ENCODE peak calls at places on chromosome 14, in seven cellular contexts. E is HAP-1, G is ELR, N is AG04450, F is neural progenitor cell, C is astrocyte of the cerebellum, Q is adipocyte. A is an unnamed sample.
A peak's percentile ranks its signal among the peaks of the same experiment; 100 is the strongest.

GRCh38 chr14:83485591-83485990 is 1951.9 kb upstream of the SEL1L start:
- DNase-seq in E (no peak), G (no peak), N (no peak), F (no peak), C (no peak), Q (peak; percentile 5), A (no peak)

GRCh38 chr14:102579696-102580551 is 12.5 kb upstream of the RCOR1 start:
- DNase-seq in E (no peak), G (peak; percentile 89), N (no peak), F (no peak), C (no peak), Q (peak; percentile 75), A (no peak)

GRCh38 chr14:61535032-61535431 is 160.3 kb upstream of the HIF1A start:
- DNase-seq in E (no peak), G (no peak), N (no peak), F (no peak), C (no peak), Q (no peak), A (no peak)

GRCh38 chr14:89337161-89337560 is 79.9 kb downstream of the FOXN3 start:
- DNase-seq in E (peak; percentile 89), G (no peak), N (no peak), F (peak; percentile 86), C (no peak), Q (no peak), A (no peak)

GRCh38 chr14:92783813-92784431 is 10.2 kb upstream of the GOLGA5 start:
- DNase-seq in E (peak; percentile 27), G (peak; percentile 78), N (peak; percentile 30), F (peak; percentile 43), C (peak; percentile 48), Q (peak; percentile 84), A (no peak)

GRCh38 chr14:26385302-26385701 is 212.5 kb downstream of the NOVA1 start:
- DNase-seq in E (no peak), G (no peak), N (no peak), F (no peak), C (no peak), Q (no peak), A (no peak)

GRCh38 chr14:61753631-61754030 is 8.6 kb upstream of the SNAPC1 start:
- DNase-seq in E (no peak), G (peak; percentile 57), N (no peak), F (no peak), C (no peak), Q (no peak), A (no peak)

GRCh38 chr14:93135399-93135798 is 19.7 kb upstream of the ITPK1 start:
- DNase-seq in E (no peak), G (no peak), N (no peak), F (no peak), C (no peak), Q (no peak), A (no peak)

GRCh38 chr14:88168498-88169165 is 154.4 kb downstream of the KCNK10 start:
- DNase-seq in E (peak; percentile 41), G (peak; percentile 37), N (no peak), F (peak; percentile 36), C (no peak), Q (peak; percentile 58), A (peak; percentile 33)

GRCh38 chr14:44453433-44454171 is 53.5 kb downstream of the FSCB start:
- DNase-seq in E (no peak), G (peak; percentile 0), N (no peak), F (no peak), C (no peak), Q (no peak), A (no peak)

GRCh38 chr14:74572829-74573360 is 39.1 kb downstream of the LTBP2 start:
- DNase-seq in E (peak; percentile 59), G (peak; percentile 35), N (no peak), F (no peak), C (no peak), Q (peak; percentile 83), A (no peak)

GRCh38 chr14:36256131-36256801 is 64.2 kb downstream of the MBIP start:
- DNase-seq in E (no peak), G (no peak), N (no peak), F (no peak), C (no peak), Q (peak; percentile 71), A (no peak)

GRCh38 chr14:23147676-23148075 is 28.6 kb upstream of the CEBPE start:
- DNase-seq in E (no peak), G (no peak), N (peak; percentile 27), F (no peak), C (no peak), Q (peak; percentile 58), A (no peak)

GRCh38 chr14:77303417-77304156 is 17.1 kb downstream of the POMT2 start:
- DNase-seq in E (peak; percentile 53), G (peak; percentile 99), N (peak; percentile 77), F (no peak), C (peak; percentile 87), Q (peak; percentile 97), A (no peak)

GRCh38 chr14:80809663-80810062 is 131.9 kb downstream of the CEP128 start:
- DNase-seq in E (no peak), G (no peak), N (no peak), F (no peak), C (no peak), Q (no peak), A (no peak)

GRCh38 chr14:45902241-45902640 is 649.2 kb upstream of the MIS18BP1 start:
- DNase-seq in E (no peak), G (peak; percentile 5), N (no peak), F (no peak), C (no peak), Q (no peak), A (no peak)

GRCh38 chr14:58430156-58430555 is 2.6 kb downstream of the KIAA0586 start:
- DNase-seq in E (no peak), G (peak; percentile 75), N (no peak), F (no peak), C (no peak), Q (peak; percentile 25), A (no peak)

GRCh38 chr14:99915305-99916090 is 122.3 kb downstream of the EML1 start:
- DNase-seq in E (no peak), G (no peak), N (no peak), F (no peak), C (no peak), Q (no peak), A (no peak)

GRCh38 chr14:104878582-104878981 is 13.5 kb downstream of the CEP170B start:
- DNase-seq in E (no peak), G (no peak), N (no peak), F (no peak), C (no peak), Q (no peak), A (no peak)

GRCh38 chr14:24956104-24956503 is 93.8 kb downstream of the STXBP6 start:
- DNase-seq in E (no peak), G (no peak), N (no peak), F (peak; percentile 42), C (no peak), Q (no peak), A (no peak)

GRCh38 chr14:90721619-90722305 is 94.5 kb downstream of the TTC7B start:
- DNase-seq in E (no peak), G (peak; percentile 51), N (no peak), F (no peak), C (no peak), Q (no peak), A (no peak)

GRCh38 chr14:35268946-35269345 is 23.2 kb upstream of the PSMA6 start:
- DNase-seq in E (no peak), G (no peak), N (no peak), F (no peak), C (no peak), Q (no peak), A (no peak)

GRCh38 chr14:105168496-105168978 is at the start of gene JAG2:
- DNase-seq in E (peak; percentile 80), G (peak; percentile 48), N (no peak), F (peak; percentile 79), C (no peak), Q (peak; percentile 58), A (no peak)

GRCh38 chr14:71688576-71688975 is 243.7 kb upstream of the RGS6 start:
- DNase-seq in E (no peak), G (peak; percentile 6), N (no peak), F (no peak), C (no peak), Q (peak; percentile 48), A (no peak)

GRCh38 chr14:74302160-74302628 is 540 bp downstream of the ABCD4 start:
- DNase-seq in E (peak; percentile 37), G (peak; percentile 76), N (no peak), F (peak; percentile 43), C (peak; percentile 38), Q (peak; percentile 80), A (no peak)

GRCh38 chr14:71175491-71175890 is 268.2 kb downstream of the PCNX1 start:
- DNase-seq in E (no peak), G (no peak), N (no peak), F (no peak), C (no peak), Q (no peak), A (no peak)

GRCh38 chr14:64502476-64503183 is 1.0 kb downstream of the ZBTB25 start:
- DNase-seq in E (peak; percentile 43), G (peak; percentile 38), N (no peak), F (peak; percentile 44), C (no peak), Q (peak; percentile 52), A (no peak)

GRCh38 chr14:31336646-31337045 is 83.7 kb downstream of the HEATR5A start:
- DNase-seq in E (peak; percentile 27), G (peak; percentile 76), N (peak; percentile 18), F (peak; percentile 29), C (no peak), Q (peak; percentile 85), A (no peak)

GRCh38 chr14:58278177-58278576 is 20.2 kb upstream of the ARID4A start:
- DNase-seq in E (no peak), G (no peak), N (no peak), F (no peak), C (no peak), Q (no peak), A (no peak)

GRCh38 chr14:59228416-59228815 is 39.9 kb downstream of the DAAM1 start:
- DNase-seq in E (no peak), G (no peak), N (no peak), F (no peak), C (no peak), Q (peak; percentile 76), A (no peak)

GRCh38 chr14:76884853-76885276 is 58.7 kb downstream of the LRRC74A start:
- DNase-seq in E (no peak), G (no peak), N (no peak), F (no peak), C (no peak), Q (no peak), A (no peak)

GRCh38 chr14:38481939-38482678 is 226.2 kb upstream of the CLEC14A start:
- DNase-seq in E (no peak), G (peak; percentile 52), N (no peak), F (no peak), C (peak; percentile 8), Q (peak; percentile 46), A (no peak)

GRCh38 chr14:105093426-105094192 is 28.4 kb upstream of the GPR132 start:
- DNase-seq in E (peak; percentile 96), G (peak; percentile 87), N (no peak), F (peak; percentile 94), C (no peak), Q (peak; percentile 80), A (peak; percentile 61)

GRCh38 chr14:104383931-104384775 is 195.4 kb upstream of the C14orf180 start:
- DNase-seq in E (no peak), G (no peak), N (no peak), F (peak; percentile 56), C (no peak), Q (no peak), A (no peak)

GRCh38 chr14:104998801-104999200 is 13.2 kb downstream of the CLBA1 start:
- DNase-seq in E (no peak), G (no peak), N (no peak), F (no peak), C (no peak), Q (no peak), A (no peak)

GRCh38 chr14:64438181-64438839 is 27.0 kb upstream of the AKAP5 start:
- DNase-seq in E (no peak), G (peak; percentile 82), N (peak; percentile 41), F (no peak), C (peak; percentile 97), Q (peak; percentile 90), A (no peak)

GRCh38 chr14:61460853-61461611 is 139.7 kb downstream of the PRKCH start:
- DNase-seq in E (no peak), G (peak; percentile 33), N (no peak), F (no peak), C (no peak), Q (no peak), A (no peak)

GRCh38 chr14:101665478-101666078 is 95.9 kb upstream of the PPP2R5C start:
- DNase-seq in E (peak; percentile 42), G (peak; percentile 69), N (peak; percentile 2), F (peak; percentile 66), C (peak; percentile 26), Q (peak; percentile 50), A (peak; percentile 23)